ENCODE peak calls at places on chromosome 13, in nine cellular contexts. M is fibroblast of lung; X is cardiac muscle cell; U is CD4-positive, CD25-positive, alpha-beta regulatory T cell; T is ascending aorta; V is endodermal cell; O is neuronal stem cell; N is thoracic aorta; D is A673. J is an unnamed sample.

GRCh38 chr13:29594310-29594709 is 1.2 kb downstream of the SLC7A1 start:
- DNase-seq in X (peak; percentile 40), M (peak; percentile 91), D (peak; percentile 43), N (no peak), V (peak; percentile 71), O (peak; percentile 24), U (peak; percentile 60), T (no peak), J (peak; percentile 63)

GRCh38 chr13:30730526-30730925 is 4.8 kb upstream of the ALOX5AP start:
- DNase-seq in M (no peak), N (no peak), U (no peak), D (no peak), O (peak; percentile 12), T (no peak), X (no peak), V (peak; percentile 65), J (no peak)

GRCh38 chr13:109243311-109243951 is 543.0 kb downstream of the IRS2 start:
- DNase-seq in T (no peak), U (no peak), X (peak; percentile 53), N (no peak), D (peak; percentile 35), V (peak; percentile 59), M (peak; percentile 96), O (no peak), J (no peak)

GRCh38 chr13:56314755-56315154 is 826.0 kb upstream of the PRR20A start:
- DNase-seq in M (no peak), N (no peak), V (peak; percentile 50), X (no peak), U (no peak), T (no peak), D (no peak), O (no peak), J (no peak)

GRCh38 chr13:21625366-21625765 is 21.4 kb upstream of the MICU2 start:
- DNase-seq in X (no peak), N (no peak), D (peak; percentile 65), M (peak; percentile 26), T (no peak), U (peak; percentile 33), V (no peak), O (no peak), J (peak; percentile 29)

GRCh38 chr13:39916330-39916729 is 260.9 kb downstream of the COG6 start:
- DNase-seq in U (no peak), D (no peak), V (no peak), M (no peak), X (no peak), N (no peak), T (no peak), O (no peak), J (no peak)

GRCh38 chr13:90533866-90534265 is 813.6 kb upstream of the MIR17HG start:
- DNase-seq in N (no peak), U (no peak), O (no peak), V (no peak), M (no peak), T (no peak), D (no peak), X (no peak), J (no peak)

GRCh38 chr13:66501187-66501586 is 728.9 kb downstream of the PCDH9 start:
- DNase-seq in V (no peak), N (no peak), O (no peak), M (peak; percentile 55), X (no peak), U (no peak), D (no peak), T (no peak), J (no peak)

GRCh38 chr13:30339721-30340366 is 32.5 kb upstream of the KATNAL1 start:
- DNase-seq in V (no peak), D (no peak), O (no peak), N (no peak), M (peak; percentile 38), T (no peak), X (no peak), U (no peak), J (no peak)

GRCh38 chr13:111956261-111957151 is 110.4 kb upstream of the SOX1 start:
- DNase-seq in M (no peak), O (no peak), V (peak; percentile 26), X (no peak), T (no peak), N (no peak), D (no peak), U (no peak), J (no peak)

GRCh38 chr13:27053902-27054595 is 117.6 kb downstream of the USP12 start:
- DNase-seq in D (no peak), T (no peak), U (no peak), N (no peak), X (no peak), V (no peak), M (peak; percentile 90), O (no peak), J (no peak)

DNA sequence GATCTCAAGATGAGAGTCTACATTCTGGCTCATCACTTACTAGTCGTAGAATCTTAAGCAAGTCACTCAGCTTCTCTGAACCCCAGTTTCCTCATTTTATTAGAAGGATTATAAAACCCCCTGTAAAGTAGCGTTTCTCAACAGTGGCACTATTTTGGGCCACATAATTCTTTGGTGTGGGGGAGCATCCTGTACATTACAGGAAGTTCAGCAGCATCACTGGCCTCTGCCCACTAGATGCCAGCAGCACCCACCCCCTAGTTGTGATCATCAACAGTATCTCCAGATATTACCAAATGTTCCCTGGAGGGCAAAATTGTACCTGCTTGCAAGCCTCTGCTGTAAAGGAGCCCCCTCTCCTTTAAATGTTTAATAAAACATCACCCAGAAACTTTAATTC is 22.6 kb downstream of the STARD13 start:
- DNase-seq in X (no peak), O (no peak), T (no peak), D (peak; percentile 67), V (no peak), U (no peak), M (no peak), N (no peak), J (no peak)
- H3K4me1 ChIP-seq in X (peaks cover 39% of the 10 kb centered on the region), O (peaks cover 18% of the 10 kb centered on the region), T (no peaks in the 10 kb centered on the region), D (peaks cover 90% of the 10 kb centered on the region), V (no peaks in the 10 kb centered on the region), U (no peaks in the 10 kb centered on the region), M (peaks cover 37% of the 10 kb centered on the region), N (peaks cover 13% of the 10 kb centered on the region), J (no peaks in the 10 kb centered on the region)

DNA sequence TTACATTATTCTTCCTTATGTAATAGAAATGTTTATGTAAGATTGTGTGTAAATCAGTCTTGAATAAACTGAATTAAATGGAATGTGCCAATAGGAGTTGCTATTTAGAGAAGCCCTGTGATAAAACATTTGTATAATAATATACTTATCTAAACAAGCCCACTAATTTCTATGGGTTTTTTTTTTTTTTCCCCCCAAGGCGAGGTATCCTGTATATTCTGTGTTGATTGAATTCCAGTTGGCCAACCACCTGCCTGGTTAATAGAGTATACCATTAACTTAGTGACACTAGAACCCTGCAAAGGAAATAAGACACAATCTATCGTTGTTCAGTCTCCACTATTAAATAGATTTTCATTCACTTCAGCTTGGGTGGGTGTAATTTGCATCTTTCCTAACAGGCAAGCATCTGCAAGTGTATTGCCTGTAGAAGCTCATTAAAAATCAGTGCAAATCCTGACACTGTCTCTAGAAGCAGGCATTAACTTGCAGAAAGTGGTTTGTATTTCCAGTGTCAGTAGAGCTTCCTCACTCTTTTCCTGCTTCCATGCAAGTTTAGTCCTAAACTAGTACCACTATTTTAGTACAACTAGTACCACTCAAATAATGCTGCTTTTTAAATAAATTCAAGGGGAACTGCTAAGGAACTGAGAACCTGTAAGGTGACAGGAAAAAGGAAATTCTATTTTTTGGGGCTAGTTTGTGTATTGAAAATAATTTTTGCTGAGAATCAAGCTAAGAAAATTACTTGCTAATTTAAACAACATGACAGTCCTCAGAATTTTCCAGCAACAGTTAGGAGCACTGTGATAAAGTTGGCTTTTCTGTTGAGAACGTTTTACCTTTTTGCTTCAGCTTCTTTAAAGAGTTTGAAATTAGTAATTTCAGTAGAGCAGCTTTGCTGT is 69.3 kb downstream of the LRCH1 start:
- DNase-seq in N (no peak), D (peak; percentile 49), M (no peak), T (no peak), U (no peak), O (no peak), X (no peak), V (no peak), J (no peak)
- H3K4me3 ChIP-seq in N (no peak overlapping the region), D (peak overlapping the region; percentile 23), M (no peak overlapping the region), T (no peak overlapping the region), U (no peak overlapping the region), O (no peak overlapping the region), X (no peak overlapping the region), V (no peak overlapping the region), J (no peak overlapping the region)

DNA sequence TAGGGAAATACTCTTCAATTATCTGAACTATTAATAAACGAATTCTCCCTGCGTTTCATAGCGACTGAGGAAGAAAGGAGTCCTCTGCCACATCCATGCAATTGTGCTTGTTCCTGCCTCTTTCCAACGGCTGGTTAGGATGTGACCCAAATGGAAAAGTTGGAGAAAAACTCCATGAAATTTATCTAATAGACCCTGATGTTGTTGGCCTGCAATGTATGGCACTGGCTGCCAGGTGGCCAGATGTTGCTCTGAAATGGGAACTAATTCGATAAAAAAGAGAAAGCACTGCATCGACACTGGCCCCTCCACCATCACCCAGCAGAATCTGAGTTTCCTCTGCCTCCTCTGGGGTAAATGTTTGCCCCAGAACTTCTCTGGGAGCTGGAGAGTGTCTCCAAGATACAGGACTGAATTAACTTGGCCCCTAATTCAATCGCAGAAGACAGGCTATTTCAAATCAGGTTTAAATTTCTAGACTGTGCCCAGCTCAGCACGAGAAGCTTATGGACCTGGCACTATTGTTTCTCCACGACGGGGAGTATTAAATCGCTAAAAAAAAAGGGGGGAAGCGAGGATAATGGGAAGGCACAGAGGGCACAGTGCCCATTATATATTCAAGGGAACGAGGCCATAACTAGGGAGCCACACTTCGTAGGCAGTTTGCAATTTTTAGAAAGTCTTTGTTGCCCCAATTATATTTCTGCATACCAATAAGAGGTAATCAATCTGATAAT is 103.9 kb downstream of the ZIC5 start:
- DNase-seq in N (no peak), M (no peak), U (no peak), V (peak; percentile 29), D (no peak), O (no peak), X (no peak), T (no peak), J (no peak)
- H3K4me1 ChIP-seq in N (no peaks in the 10 kb centered on the region), M (no peaks in the 10 kb centered on the region), U (no peaks in the 10 kb centered on the region), V (peaks cover 4% of the 10 kb centered on the region), D (peaks cover 69% of the 10 kb centered on the region), O (peaks cover 7% of the 10 kb centered on the region), X (no peaks in the 10 kb centered on the region), T (no peaks in the 10 kb centered on the region), J (no peaks in the 10 kb centered on the region)

GRCh38 chr13:44669534-44669933 is 93.4 kb upstream of the TSC22D1 start:
- DNase-seq in D (no peak), O (no peak), N (no peak), U (no peak), X (no peak), T (no peak), V (no peak), M (no peak), J (no peak)

GRCh38 chr13:44662515-44662914 is 86.4 kb upstream of the TSC22D1 start:
- DNase-seq in O (no peak), N (no peak), U (no peak), D (no peak), V (no peak), M (no peak), T (no peak), X (no peak), J (no peak)

GRCh38 chr13:44668707-44669106 is 92.6 kb upstream of the TSC22D1 start:
- DNase-seq in T (no peak), X (no peak), U (no peak), V (no peak), O (no peak), D (no peak), M (peak; percentile 63), N (no peak), J (no peak)

GRCh38 chr13:44664308-44664707 is 88.2 kb upstream of the TSC22D1 start:
- DNase-seq in D (no peak), M (no peak), N (no peak), O (no peak), V (no peak), T (no peak), X (no peak), U (no peak), J (no peak)

GRCh38 chr13:44667950-44668349 is 91.8 kb upstream of the TSC22D1 start:
- DNase-seq in D (no peak), V (no peak), O (peak; percentile 61), T (no peak), U (no peak), X (no peak), M (peak; percentile 80), N (no peak), J (no peak)
- H3K4me3 ChIP-seq in D (no peak overlapping the region), V (no peak overlapping the region), O (no peak overlapping the region), T (no peak overlapping the region), U (no peak overlapping the region), X (no peak overlapping the region), M (no peak overlapping the region), N (peak overlapping the region; percentile 43), J (no peak overlapping the region)